ENCODE peak calls at places on chromosome 4, in eight cellular contexts. One of them, this sample, is unnamed.

GRCh38 chr4:174156239-174156826 is 127.1 kb downstream of the FBXO8 start:
- DNase-seq in CD4-positive, CD25-positive, alpha-beta regulatory T cell: peak
- DNase-seq in fibroblast of pulmonary artery: peak
- DNase-seq in activated CD4-positive, alpha-beta T cell treated with anti-CD3 and anti-CD28 coated beads, Interleukin-2, amount 50 U/mL, for 4 hours: no peak
- DNase-seq in HEK293T: peak
- DNase-seq in iris pigment epithelial cell: peak
- DNase-seq in HS-5: peak
- DNase-seq in ACHN: peak
- DNase-seq in this sample: no peak

GRCh38 chr4:24210332-24210902 is 320.6 kb upstream of the PPARGC1A start:
- DNase-seq in CD4-positive, CD25-positive, alpha-beta regulatory T cell: no peak
- DNase-seq in fibroblast of pulmonary artery: peak
- DNase-seq in activated CD4-positive, alpha-beta T cell treated with anti-CD3 and anti-CD28 coated beads, Interleukin-2, amount 50 U/mL, for 4 hours: no peak
- DNase-seq in HEK293T: no peak
- DNase-seq in iris pigment epithelial cell: peak
- DNase-seq in HS-5: peak
- DNase-seq in ACHN: no peak
- DNase-seq in this sample: no peak

GRCh38 chr4:184174571-184175488 is 42.8 kb downstream of the ENPP6 start:
- DNase-seq in CD4-positive, CD25-positive, alpha-beta regulatory T cell: no peak
- DNase-seq in fibroblast of pulmonary artery: no peak
- DNase-seq in activated CD4-positive, alpha-beta T cell treated with anti-CD3 and anti-CD28 coated beads, Interleukin-2, amount 50 U/mL, for 4 hours: no peak
- DNase-seq in HEK293T: no peak
- DNase-seq in iris pigment epithelial cell: no peak
- DNase-seq in HS-5: no peak
- DNase-seq in ACHN: no peak
- DNase-seq in this sample: no peak

GRCh38 chr4:138035781-138036258 is 206.3 kb downstream of the SLC7A11 start:
- DNase-seq in CD4-positive, CD25-positive, alpha-beta regulatory T cell: peak
- DNase-seq in fibroblast of pulmonary artery: peak
- DNase-seq in activated CD4-positive, alpha-beta T cell treated with anti-CD3 and anti-CD28 coated beads, Interleukin-2, amount 50 U/mL, for 4 hours: no peak
- DNase-seq in HEK293T: peak
- DNase-seq in iris pigment epithelial cell: peak
- DNase-seq in HS-5: no peak
- DNase-seq in ACHN: peak
- DNase-seq in this sample: no peak

GRCh38 chr4:19945979-19946380 is 305.7 kb upstream of the SLIT2 start:
- DNase-seq in CD4-positive, CD25-positive, alpha-beta regulatory T cell: no peak
- DNase-seq in fibroblast of pulmonary artery: peak
- DNase-seq in activated CD4-positive, alpha-beta T cell treated with anti-CD3 and anti-CD28 coated beads, Interleukin-2, amount 50 U/mL, for 4 hours: no peak
- DNase-seq in HEK293T: no peak
- DNase-seq in iris pigment epithelial cell: peak
- DNase-seq in HS-5: peak
- DNase-seq in ACHN: peak
- DNase-seq in this sample: no peak

GRCh38 chr4:71992571-71992970 is 39.2 kb upstream of the NPFFR2 start:
- DNase-seq in CD4-positive, CD25-positive, alpha-beta regulatory T cell: no peak
- DNase-seq in fibroblast of pulmonary artery: peak
- DNase-seq in activated CD4-positive, alpha-beta T cell treated with anti-CD3 and anti-CD28 coated beads, Interleukin-2, amount 50 U/mL, for 4 hours: no peak
- DNase-seq in HEK293T: no peak
- DNase-seq in iris pigment epithelial cell: peak
- DNase-seq in HS-5: no peak
- DNase-seq in ACHN: no peak
- DNase-seq in this sample: no peak

GRCh38 chr4:98639523-98639922 is 18.9 kb downstream of the TSPAN5 start:
- DNase-seq in CD4-positive, CD25-positive, alpha-beta regulatory T cell: peak
- DNase-seq in fibroblast of pulmonary artery: no peak
- DNase-seq in activated CD4-positive, alpha-beta T cell treated with anti-CD3 and anti-CD28 coated beads, Interleukin-2, amount 50 U/mL, for 4 hours: no peak
- DNase-seq in HEK293T: no peak
- DNase-seq in iris pigment epithelial cell: no peak
- DNase-seq in HS-5: no peak
- DNase-seq in ACHN: no peak
- DNase-seq in this sample: no peak

GRCh38 chr4:46484881-46485280 is 95.0 kb upstream of the GABRA2 start:
- DNase-seq in CD4-positive, CD25-positive, alpha-beta regulatory T cell: no peak
- DNase-seq in fibroblast of pulmonary artery: peak
- DNase-seq in activated CD4-positive, alpha-beta T cell treated with anti-CD3 and anti-CD28 coated beads, Interleukin-2, amount 50 U/mL, for 4 hours: no peak
- DNase-seq in HEK293T: no peak
- DNase-seq in iris pigment epithelial cell: peak
- DNase-seq in HS-5: no peak
- DNase-seq in ACHN: no peak
- DNase-seq in this sample: no peak

GRCh38 chr4:76673361-76673760 is 224.6 kb downstream of the SOWAHB start:
- DNase-seq in CD4-positive, CD25-positive, alpha-beta regulatory T cell: no peak
- DNase-seq in fibroblast of pulmonary artery: peak
- DNase-seq in activated CD4-positive, alpha-beta T cell treated with anti-CD3 and anti-CD28 coated beads, Interleukin-2, amount 50 U/mL, for 4 hours: no peak
- DNase-seq in HEK293T: no peak
- DNase-seq in iris pigment epithelial cell: no peak
- DNase-seq in HS-5: no peak
- DNase-seq in ACHN: no peak
- DNase-seq in this sample: no peak

GRCh38 chr4:109294468-109295020 is 7.9 kb downstream of the COL25A1 start:
- DNase-seq in CD4-positive, CD25-positive, alpha-beta regulatory T cell: no peak
- DNase-seq in fibroblast of pulmonary artery: peak
- DNase-seq in activated CD4-positive, alpha-beta T cell treated with anti-CD3 and anti-CD28 coated beads, Interleukin-2, amount 50 U/mL, for 4 hours: no peak
- DNase-seq in HEK293T: no peak
- DNase-seq in iris pigment epithelial cell: peak
- DNase-seq in HS-5: peak
- DNase-seq in ACHN: no peak
- DNase-seq in this sample: no peak

GRCh38 chr4:52014903-52015302 is 5.3 kb downstream of the LRRC66 start:
- DNase-seq in CD4-positive, CD25-positive, alpha-beta regulatory T cell: no peak
- DNase-seq in fibroblast of pulmonary artery: no peak
- DNase-seq in activated CD4-positive, alpha-beta T cell treated with anti-CD3 and anti-CD28 coated beads, Interleukin-2, amount 50 U/mL, for 4 hours: no peak
- DNase-seq in HEK293T: no peak
- DNase-seq in iris pigment epithelial cell: no peak
- DNase-seq in HS-5: no peak
- DNase-seq in ACHN: no peak
- DNase-seq in this sample: no peak

GRCh38 chr4:46886711-46887110 is 22.3 kb downstream of the COX7B2 start:
- DNase-seq in CD4-positive, CD25-positive, alpha-beta regulatory T cell: no peak
- DNase-seq in fibroblast of pulmonary artery: peak
- DNase-seq in activated CD4-positive, alpha-beta T cell treated with anti-CD3 and anti-CD28 coated beads, Interleukin-2, amount 50 U/mL, for 4 hours: no peak
- DNase-seq in HEK293T: no peak
- DNase-seq in iris pigment epithelial cell: peak
- DNase-seq in HS-5: no peak
- DNase-seq in ACHN: peak
- DNase-seq in this sample: no peak

GRCh38 chr4:159328766-159329165 is 225.9 kb downstream of the RAPGEF2 start:
- DNase-seq in CD4-positive, CD25-positive, alpha-beta regulatory T cell: no peak
- DNase-seq in fibroblast of pulmonary artery: no peak
- DNase-seq in activated CD4-positive, alpha-beta T cell treated with anti-CD3 and anti-CD28 coated beads, Interleukin-2, amount 50 U/mL, for 4 hours: no peak
- DNase-seq in HEK293T: no peak
- DNase-seq in iris pigment epithelial cell: no peak
- DNase-seq in HS-5: no peak
- DNase-seq in ACHN: no peak
- DNase-seq in this sample: no peak

GRCh38 chr4:55180980-55181379 is 55.6 kb upstream of the KDR start:
- DNase-seq in CD4-positive, CD25-positive, alpha-beta regulatory T cell: no peak
- DNase-seq in fibroblast of pulmonary artery: no peak
- DNase-seq in activated CD4-positive, alpha-beta T cell treated with anti-CD3 and anti-CD28 coated beads, Interleukin-2, amount 50 U/mL, for 4 hours: no peak
- DNase-seq in HEK293T: no peak
- DNase-seq in iris pigment epithelial cell: peak
- DNase-seq in HS-5: no peak
- DNase-seq in ACHN: no peak
- DNase-seq in this sample: no peak

GRCh38 chr4:83947811-83948210 is 411.9 kb downstream of the GPAT3 start:
- DNase-seq in CD4-positive, CD25-positive, alpha-beta regulatory T cell: no peak
- DNase-seq in fibroblast of pulmonary artery: no peak
- DNase-seq in activated CD4-positive, alpha-beta T cell treated with anti-CD3 and anti-CD28 coated beads, Interleukin-2, amount 50 U/mL, for 4 hours: no peak
- DNase-seq in HEK293T: no peak
- DNase-seq in iris pigment epithelial cell: no peak
- DNase-seq in HS-5: no peak
- DNase-seq in ACHN: no peak
- DNase-seq in this sample: no peak

GRCh38 chr4:110683600-110683999 is 60.7 kb upstream of the PITX2 start:
- DNase-seq in CD4-positive, CD25-positive, alpha-beta regulatory T cell: no peak
- DNase-seq in fibroblast of pulmonary artery: no peak
- DNase-seq in activated CD4-positive, alpha-beta T cell treated with anti-CD3 and anti-CD28 coated beads, Interleukin-2, amount 50 U/mL, for 4 hours: no peak
- DNase-seq in HEK293T: no peak
- DNase-seq in iris pigment epithelial cell: no peak
- DNase-seq in HS-5: no peak
- DNase-seq in ACHN: no peak
- DNase-seq in this sample: no peak

GRCh38 chr4:47031011-47031678 is at the start of gene GABRB1:
- DNase-seq in CD4-positive, CD25-positive, alpha-beta regulatory T cell: no peak
- DNase-seq in fibroblast of pulmonary artery: peak
- DNase-seq in activated CD4-positive, alpha-beta T cell treated with anti-CD3 and anti-CD28 coated beads, Interleukin-2, amount 50 U/mL, for 4 hours: no peak
- DNase-seq in HEK293T: peak
- DNase-seq in iris pigment epithelial cell: peak
- DNase-seq in HS-5: peak
- DNase-seq in ACHN: peak
- DNase-seq in this sample: no peak

GRCh38 chr4:154719087-154719486 is 24.7 kb upstream of the LRAT start:
- DNase-seq in CD4-positive, CD25-positive, alpha-beta regulatory T cell: peak
- DNase-seq in fibroblast of pulmonary artery: peak
- DNase-seq in activated CD4-positive, alpha-beta T cell treated with anti-CD3 and anti-CD28 coated beads, Interleukin-2, amount 50 U/mL, for 4 hours: no peak
- DNase-seq in HEK293T: no peak
- DNase-seq in iris pigment epithelial cell: peak
- DNase-seq in HS-5: no peak
- DNase-seq in ACHN: peak
- DNase-seq in this sample: no peak

GRCh38 chr4:77798385-77798784 is 20.8 kb downstream of the CNOT6L start:
- DNase-seq in CD4-positive, CD25-positive, alpha-beta regulatory T cell: peak
- DNase-seq in fibroblast of pulmonary artery: no peak
- DNase-seq in activated CD4-positive, alpha-beta T cell treated with anti-CD3 and anti-CD28 coated beads, Interleukin-2, amount 50 U/mL, for 4 hours: no peak
- DNase-seq in HEK293T: no peak
- DNase-seq in iris pigment epithelial cell: no peak
- DNase-seq in HS-5: no peak
- DNase-seq in ACHN: no peak
- DNase-seq in this sample: no peak

GRCh38 chr4:13538427-13538973 is 5.8 kb downstream of the NKX3-2 start:
- DNase-seq in CD4-positive, CD25-positive, alpha-beta regulatory T cell: no peak
- DNase-seq in fibroblast of pulmonary artery: no peak
- DNase-seq in activated CD4-positive, alpha-beta T cell treated with anti-CD3 and anti-CD28 coated beads, Interleukin-2, amount 50 U/mL, for 4 hours: no peak
- DNase-seq in HEK293T: no peak
- DNase-seq in iris pigment epithelial cell: no peak
- DNase-seq in HS-5: no peak
- DNase-seq in ACHN: no peak
- DNase-seq in this sample: no peak

GRCh38 chr4:184802203-184803015 is 23.4 kb downstream of the ACSL1 start:
- DNase-seq in CD4-positive, CD25-positive, alpha-beta regulatory T cell: no peak
- DNase-seq in fibroblast of pulmonary artery: no peak
- DNase-seq in activated CD4-positive, alpha-beta T cell treated with anti-CD3 and anti-CD28 coated beads, Interleukin-2, amount 50 U/mL, for 4 hours: no peak
- DNase-seq in HEK293T: no peak
- DNase-seq in iris pigment epithelial cell: peak
- DNase-seq in HS-5: no peak
- DNase-seq in ACHN: no peak
- DNase-seq in this sample: no peak

GRCh38 chr4:22458112-22458511 is 57.8 kb downstream of the ADGRA3 start:
- DNase-seq in CD4-positive, CD25-positive, alpha-beta regulatory T cell: no peak
- DNase-seq in fibroblast of pulmonary artery: no peak
- DNase-seq in activated CD4-positive, alpha-beta T cell treated with anti-CD3 and anti-CD28 coated beads, Interleukin-2, amount 50 U/mL, for 4 hours: no peak
- DNase-seq in HEK293T: no peak
- DNase-seq in iris pigment epithelial cell: no peak
- DNase-seq in HS-5: no peak
- DNase-seq in ACHN: no peak
- DNase-seq in this sample: no peak

GRCh38 chr4:184268574-184269160 is 51.0 kb upstream of the ENPP6 start:
- DNase-seq in CD4-positive, CD25-positive, alpha-beta regulatory T cell: peak
- DNase-seq in fibroblast of pulmonary artery: peak
- DNase-seq in activated CD4-positive, alpha-beta T cell treated with anti-CD3 and anti-CD28 coated beads, Interleukin-2, amount 50 U/mL, for 4 hours: no peak
- DNase-seq in HEK293T: no peak
- DNase-seq in iris pigment epithelial cell: no peak
- DNase-seq in HS-5: no peak
- DNase-seq in ACHN: peak
- DNase-seq in this sample: no peak

GRCh38 chr4:25817059-25817681 is 45.6 kb downstream of the SEL1L3 start:
- DNase-seq in CD4-positive, CD25-positive, alpha-beta regulatory T cell: no peak
- DNase-seq in fibroblast of pulmonary artery: peak
- DNase-seq in activated CD4-positive, alpha-beta T cell treated with anti-CD3 and anti-CD28 coated beads, Interleukin-2, amount 50 U/mL, for 4 hours: no peak
- DNase-seq in HEK293T: no peak
- DNase-seq in iris pigment epithelial cell: peak
- DNase-seq in HS-5: peak
- DNase-seq in ACHN: no peak
- DNase-seq in this sample: no peak

GRCh38 chr4:1361391-1361790 is 14.4 kb downstream of the UVSSA start:
- DNase-seq in CD4-positive, CD25-positive, alpha-beta regulatory T cell: no peak
- DNase-seq in fibroblast of pulmonary artery: no peak
- DNase-seq in activated CD4-positive, alpha-beta T cell treated with anti-CD3 and anti-CD28 coated beads, Interleukin-2, amount 50 U/mL, for 4 hours: no peak
- DNase-seq in HEK293T: no peak
- DNase-seq in iris pigment epithelial cell: no peak
- DNase-seq in HS-5: no peak
- DNase-seq in ACHN: no peak
- DNase-seq in this sample: no peak

GRCh38 chr4:100581337-100581736 is 63.5 kb upstream of the EMCN start:
- DNase-seq in CD4-positive, CD25-positive, alpha-beta regulatory T cell: no peak
- DNase-seq in fibroblast of pulmonary artery: peak
- DNase-seq in activated CD4-positive, alpha-beta T cell treated with anti-CD3 and anti-CD28 coated beads, Interleukin-2, amount 50 U/mL, for 4 hours: no peak
- DNase-seq in HEK293T: no peak
- DNase-seq in iris pigment epithelial cell: no peak
- DNase-seq in HS-5: no peak
- DNase-seq in ACHN: no peak
- DNase-seq in this sample: no peak

GRCh38 chr4:140367738-140368137 is 5.7 kb upstream of the SCOC start:
- DNase-seq in CD4-positive, CD25-positive, alpha-beta regulatory T cell: no peak
- DNase-seq in fibroblast of pulmonary artery: peak
- DNase-seq in activated CD4-positive, alpha-beta T cell treated with anti-CD3 and anti-CD28 coated beads, Interleukin-2, amount 50 U/mL, for 4 hours: no peak
- DNase-seq in HEK293T: no peak
- DNase-seq in iris pigment epithelial cell: peak
- DNase-seq in HS-5: peak
- DNase-seq in ACHN: peak
- DNase-seq in this sample: no peak

This sample was measured in naive thymus-derived CD8-positive, alpha-beta T cell.